ENCODE peak calls at places on chromosomes 1 and 21, in four cellular contexts. One of them, this sample, is unnamed.
A peak's percentile ranks its signal among the peaks of the same experiment; 100 is the strongest.

GRCh38 chr1:241899211-241899610 is 51.2 kb downstream of the EXO1 start:
- DNase-seq in HepG2: no peak
- DNase-seq in K562: no peak
- DNase-seq in GM12878: no peak
- DNase-seq in this sample: no peak

GRCh38 chr1:153400244-153400643 is 9.4 kb upstream of the S100A8 start:
- DNase-seq in HepG2: no peak
- DNase-seq in GM12878: no peak
- DNase-seq in K562: peak; percentile 30
- DNase-seq in this sample: no peak

GRCh38 chr1:96979287-96979686 is 257.7 kb downstream of the PTBP2 start:
- DNase-seq in K562: no peak
- DNase-seq in HepG2: no peak
- DNase-seq in GM12878: no peak
- DNase-seq in this sample: no peak

GRCh38 chr21:45386336-45386727 is 18.6 kb upstream of the COL18A1 start:
- DNase-seq in GM12878: no peak
- DNase-seq in HepG2: no peak
- DNase-seq in K562: no peak
- DNase-seq in this sample: no peak

GRCh38 chr1:37478451-37478871 is 4.1 kb downstream of the ZC3H12A start:
- DNase-seq in HepG2: no peak
- DNase-seq in K562: no peak
- DNase-seq in GM12878: no peak
- DNase-seq in this sample: no peak

GRCh38 chr1:48371598-48371997 is 100.4 kb downstream of the SPATA6 start:
- DNase-seq in GM12878: no peak
- DNase-seq in HepG2: no peak
- DNase-seq in K562: no peak
- DNase-seq in this sample: no peak

GRCh38 chr1:182259229-182259872 is 132.2 kb downstream of the GLUL start:
- DNase-seq in K562: peak; percentile 54
- DNase-seq in HepG2: no peak
- DNase-seq in GM12878: peak; percentile 66
- DNase-seq in this sample: no peak

GRCh38 chr1:212743901-212744475 is 44.3 kb upstream of the BATF3 start:
- DNase-seq in GM12878: no peak
- DNase-seq in HepG2: no peak
- DNase-seq in K562: no peak
- DNase-seq in this sample: no peak

GRCh38 chr1:100347009-100347966 is 5.0 kb upstream of the CDC14A start:
- DNase-seq in GM12878: no peak
- DNase-seq in HepG2: no peak
- DNase-seq in K562: peak; percentile 81
- DNase-seq in this sample: no peak

GRCh38 chr1:204723131-204723787 is 37.7 kb upstream of the LRRN2 start:
- DNase-seq in K562: no peak
- DNase-seq in HepG2: no peak
- DNase-seq in GM12878: no peak
- DNase-seq in this sample: no peak

GRCh38 chr21:15826147-15826780 is 96.5 kb downstream of the USP25 start:
- DNase-seq in GM12878: peak; percentile 11
- DNase-seq in K562: peak; percentile 18
- DNase-seq in HepG2: peak; percentile 72
- DNase-seq in this sample: peak; percentile 51

GRCh38 chr1:42922687-42923366 is 35.8 kb downstream of the SLC2A1 start:
- DNase-seq in HepG2: peak; percentile 77
- DNase-seq in GM12878: peak; percentile 69
- DNase-seq in K562: peak; percentile 80
- DNase-seq in this sample: peak; percentile 75

GRCh38 chr1:218582646-218583045 is 237.5 kb downstream of the TGFB2 start:
- DNase-seq in K562: no peak
- DNase-seq in HepG2: no peak
- DNase-seq in GM12878: no peak
- DNase-seq in this sample: no peak
- TF ChIP-seq BHLHE40 in K562: no peak
- TF ChIP-seq BHLHE40 in HepG2: no peak
- TF ChIP-seq BHLHE40 in GM12878: no peak
- TF ChIP-seq BHLHE40 in this sample: no peak

GRCh38 chr1:247840819-247841218 is 877 bp downstream of the OR11L1 start:
- DNase-seq in HepG2: no peak
- DNase-seq in GM12878: no peak
- DNase-seq in K562: no peak
- DNase-seq in this sample: no peak
- TF ChIP-seq FOXM1 in HepG2: no peak
- TF ChIP-seq FOXM1 in GM12878: no peak
- TF ChIP-seq FOXM1 in K562: no peak
- TF ChIP-seq FOXM1 in this sample: no peak

DNA sequence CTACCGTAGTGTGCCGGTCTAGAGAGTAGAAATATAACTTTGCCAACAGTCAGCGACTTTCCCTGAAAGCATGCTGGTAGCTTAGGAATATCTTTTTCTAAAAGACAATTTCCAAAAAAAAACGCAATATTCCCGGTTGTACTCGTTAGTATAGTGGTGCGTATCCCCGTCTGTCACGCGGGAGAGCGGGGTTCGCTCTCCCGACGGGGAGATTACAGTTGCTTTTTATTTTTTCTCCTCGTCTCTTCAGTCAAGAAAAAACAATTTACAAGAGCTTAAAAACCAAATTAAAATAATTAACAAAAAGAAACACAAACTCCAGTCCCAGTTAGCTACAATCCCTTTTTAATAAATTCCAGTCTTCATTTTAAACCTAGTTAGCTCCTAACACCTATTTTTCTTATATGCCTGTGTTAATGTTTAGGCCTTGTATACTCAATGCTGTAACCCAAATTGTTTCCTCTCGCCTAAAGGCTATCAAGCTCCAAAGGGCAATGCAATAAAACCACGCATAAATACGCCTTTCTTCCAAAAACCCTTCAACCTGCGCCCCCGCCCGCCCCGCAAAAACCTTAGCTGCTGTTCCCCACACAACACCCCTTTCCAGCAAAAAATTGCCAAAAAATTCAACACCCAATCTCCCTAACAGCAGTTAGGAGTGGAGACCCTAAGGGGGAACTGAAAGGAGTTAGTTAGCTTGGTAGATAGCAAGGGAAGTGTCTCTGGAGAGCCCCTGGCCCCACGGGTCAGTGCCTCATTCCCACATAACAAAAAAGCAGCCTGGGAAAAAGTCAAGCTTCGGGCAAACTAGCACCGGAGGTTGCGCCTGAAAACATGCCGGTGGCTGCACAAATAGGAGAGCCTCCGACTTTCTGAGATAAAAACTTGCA is 7.9 kb downstream of the HSPA6 start:
- DNase-seq in GM12878: no peak
- DNase-seq in K562: peak; percentile 23
- DNase-seq in HepG2: peak; percentile 8
- DNase-seq in this sample: no peak
- TF ChIP-seq TARDBP in GM12878: no peak
- TF ChIP-seq TARDBP in K562: no peak
- TF ChIP-seq TARDBP in HepG2: no peak
- TF ChIP-seq TARDBP in this sample: no peak

GRCh38 chr1:77489910-77490309 is 192.5 kb downstream of the ZZZ3 start:
- DNase-seq in HepG2: no peak
- DNase-seq in GM12878: no peak
- DNase-seq in K562: no peak
- DNase-seq in this sample: no peak
- TF ChIP-seq BHLHE40 in HepG2: no peak
- TF ChIP-seq BHLHE40 in GM12878: no peak
- TF ChIP-seq BHLHE40 in K562: no peak
- TF ChIP-seq BHLHE40 in this sample: no peak

GRCh38 chr1:56326056-56326455 is 253.3 kb downstream of the PLPP3 start:
- DNase-seq in HepG2: no peak
- DNase-seq in GM12878: no peak
- DNase-seq in K562: no peak
- DNase-seq in this sample: no peak
- TF ChIP-seq FOXM1 in HepG2: no peak
- TF ChIP-seq FOXM1 in GM12878: no peak
- TF ChIP-seq FOXM1 in K562: no peak
- TF ChIP-seq FOXM1 in this sample: no peak

GRCh38 chr1:19137158-19137557 is 72.9 kb downstream of the UBR4 start:
- DNase-seq in K562: no peak
- DNase-seq in HepG2: no peak
- DNase-seq in GM12878: no peak
- DNase-seq in this sample: no peak

GRCh38 chr1:19138958-19139581 is 71.0 kb downstream of the UBR4 start:
- DNase-seq in K562: no peak
- DNase-seq in HepG2: peak; percentile 74
- DNase-seq in GM12878: no peak
- DNase-seq in this sample: no peak

GRCh38 chr1:19140465-19140864 is 69.6 kb downstream of the UBR4 start:
- DNase-seq in K562: no peak
- DNase-seq in GM12878: no peak
- DNase-seq in HepG2: no peak
- DNase-seq in this sample: no peak

GRCh38 chr1:19139711-19140110 is 70.4 kb downstream of the UBR4 start:
- DNase-seq in K562: no peak
- DNase-seq in HepG2: no peak
- DNase-seq in GM12878: no peak
- DNase-seq in this sample: no peak
- TF ChIP-seq TARDBP in K562: no peak
- TF ChIP-seq TARDBP in HepG2: no peak
- TF ChIP-seq TARDBP in GM12878: no peak
- TF ChIP-seq TARDBP in this sample: no peak